ENCODE peak calls at places on chromosomes 2 and 18, in five cellular contexts. L is activated CD4-positive, alpha-beta T cell treated with anti-CD3 and anti-CD28 coated beads, Interleukin-2, amount 50 U/mL, for 24 hours; M is GM23248; B is LoVo; X is H7. F is an unnamed sample.

GRCh38 chr2:131154071-131154531 is 49.0 kb downstream of the PLEKHB2 start:
- DNase-seq in L (peak; percentile 86), M (peak; percentile 80), B (peak; percentile 68), X (peak; percentile 93), F (peak; percentile 70)

GRCh38 chr2:159712929-159713575 is 746 bp downstream of the MARCHF7 start:
- DNase-seq in L (peak; percentile 4), M (peak; percentile 62), B (no peak), X (no peak), F (peak; percentile 9)

GRCh38 chr2:178397002-178397605 is 53.9 kb downstream of the PRKRA start:
- DNase-seq in L (no peak), M (peak; percentile 73), B (peak; percentile 61), X (peak; percentile 17), F (peak; percentile 46)

GRCh38 chr2:201761101-201761500 is 19.6 kb downstream of the ALS2 start:
- DNase-seq in L (no peak), M (no peak), B (no peak), X (no peak), F (no peak)

GRCh38 chr2:144912206-144912605 is 392.3 kb upstream of the ZEB2 start:
- DNase-seq in L (no peak), M (no peak), B (no peak), X (no peak), F (no peak)

GRCh38 chr2:26537826-26538475 is 60.0 kb upstream of the OTOF start:
- DNase-seq in L (no peak), M (no peak), B (no peak), X (no peak), F (no peak)

GRCh38 chr18:73409242-73409641 is 541.5 kb upstream of the NETO1 start:
- DNase-seq in L (no peak), M (no peak), B (no peak), X (no peak), F (no peak)

GRCh38 chr2:225274751-225275150 is 124.8 kb upstream of the NYAP2 start:
- DNase-seq in L (no peak), M (peak; percentile 4), B (peak; percentile 34), X (no peak), F (no peak)

GRCh38 chr2:1501196-1501851 is 88.1 kb downstream of the TPO start:
- DNase-seq in L (no peak), M (no peak), B (no peak), X (no peak), F (no peak)

GRCh38 chr2:218067523-218067922 is 1.5 kb upstream of the RUFY4 start:
- DNase-seq in L (no peak), M (no peak), B (no peak), X (no peak), F (no peak)

GRCh38 chr18:63457987-63458386 is 18.8 kb upstream of the SERPINB5 start:
- DNase-seq in L (no peak), M (no peak), B (peak; percentile 79), X (no peak), F (no peak)

GRCh38 chr2:109437325-109438090 is 176.3 kb downstream of the SEPTIN10 start:
- DNase-seq in L (no peak), M (no peak), B (no peak), X (no peak), F (no peak)

GRCh38 chr2:233185963-233186362 is 65.5 kb upstream of the ATG16L1 start:
- DNase-seq in L (no peak), M (no peak), B (no peak), X (no peak), F (no peak)

GRCh38 chr2:133843091-133843490 is 274.8 kb upstream of the NCKAP5 start:
- DNase-seq in L (no peak), M (peak; percentile 19), B (no peak), X (peak; percentile 24), F (no peak)

GRCh38 chr2:170733821-170734600 is 18.9 kb downstream of the SP5 start:
- DNase-seq in L (no peak), M (no peak), B (no peak), X (no peak), F (no peak)

GRCh38 chr18:73715228-73715670 is 432.4 kb downstream of the FBXO15 start:
- DNase-seq in L (no peak), M (no peak), B (no peak), X (no peak), F (no peak)

GRCh38 chr18:3219621-3220335 is at the start of gene MYOM1:
- DNase-seq in L (no peak), M (no peak), B (no peak), X (no peak), F (no peak)

GRCh38 chr18:43681661-43682060 is 404.4 kb upstream of the SYT4 start:
- DNase-seq in L (no peak), M (no peak), B (no peak), X (no peak), F (no peak)

GRCh38 chr2:67982956-67983355 is 79.8 kb downstream of the C1D start:
- DNase-seq in L (no peak), M (peak; percentile 45), B (no peak), X (no peak), F (no peak)